ENCODE peak calls at places on chromosome 3, in seven cellular contexts. S, M, U, K, Y, O and L are unnamed samples.

GRCh38 chr3:30795176-30795575 is 99.3 kb downstream of the GADL1 start:
- DNase-seq in S (no peak), M (no peak), U (no peak), K (no peak), Y (no peak), O (peak; percentile 23), L (no peak)

GRCh38 chr3:171379281-171379680 is 80.9 kb downstream of the TNIK start:
- DNase-seq in S (no peak), M (no peak), U (peak; percentile 21), K (no peak), Y (no peak), O (no peak), L (no peak)

GRCh38 chr3:134320749-134321148 is 53.5 kb downstream of the AMOTL2 start:
- DNase-seq in S (no peak), M (no peak), U (no peak), K (no peak), Y (peak; percentile 36), O (no peak), L (peak; percentile 28)

GRCh38 chr3:172261053-172261452 is 187.2 kb downstream of the GHSR start:
- DNase-seq in S (no peak), M (no peak), U (no peak), K (no peak), Y (no peak), O (no peak), L (no peak)

GRCh38 chr3:47250309-47251060 is 32.1 kb downstream of the KIF9 start:
- DNase-seq in S (no peak), M (no peak), U (peak; percentile 45), K (no peak), Y (no peak), O (peak; percentile 6), L (no peak)

GRCh38 chr3:188659444-188660100 is 505.6 kb downstream of the LPP start:
- DNase-seq in S (no peak), M (no peak), U (no peak), K (no peak), Y (no peak), O (no peak), L (no peak)

GRCh38 chr3:104628185-104628789 is 738.4 kb upstream of the ALCAM start:
- DNase-seq in S (no peak), M (no peak), U (no peak), K (no peak), Y (no peak), O (peak; percentile 74), L (no peak)

GRCh38 chr3:129286081-129286480 is 7.4 kb downstream of the HMCES start:
- DNase-seq in S (no peak), M (no peak), U (no peak), K (no peak), Y (no peak), O (no peak), L (no peak)

GRCh38 chr3:124315215-124316033 is 323.5 kb upstream of the ROPN1 start:
- DNase-seq in S (no peak), M (no peak), U (no peak), K (no peak), Y (no peak), O (no peak), L (no peak)

GRCh38 chr3:127174715-127175140 is 18.2 kb upstream of the PRR23E start:
- DNase-seq in S (no peak), M (no peak), U (no peak), K (no peak), Y (no peak), O (no peak), L (no peak)

GRCh38 chr3:194174407-194174806 is 38.5 kb downstream of the HES1 start:
- DNase-seq in S (no peak), M (no peak), U (no peak), K (no peak), Y (no peak), O (no peak), L (no peak)

GRCh38 chr3:160707187-160707789 is 30.3 kb downstream of the ARL14 start:
- DNase-seq in S (no peak), M (no peak), U (peak; percentile 26), K (peak; percentile 52), Y (no peak), O (peak; percentile 52), L (no peak)

GRCh38 chr3:116238863-116239262 is 206.4 kb downstream of the LSAMP start:
- DNase-seq in S (no peak), M (no peak), U (no peak), K (no peak), Y (no peak), O (no peak), L (no peak)

GRCh38 chr3:150623945-150624344 is 20.8 kb downstream of the SELENOT start:
- DNase-seq in S (no peak), M (no peak), U (no peak), K (no peak), Y (no peak), O (no peak), L (no peak)

GRCh38 chr3:115164374-115165221 is 17.5 kb upstream of the ZBTB20 start:
- DNase-seq in S (no peak), M (no peak), U (no peak), K (no peak), Y (no peak), O (no peak), L (no peak)

GRCh38 chr3:36756272-36756671 is 8.1 kb downstream of the DCLK3 start:
- DNase-seq in S (no peak), M (no peak), U (no peak), K (peak; percentile 7), Y (no peak), O (no peak), L (no peak)

GRCh38 chr3:38602576-38603250 is 46.8 kb downstream of the SCN5A start:
- DNase-seq in S (no peak), M (no peak), U (no peak), K (no peak), Y (no peak), O (no peak), L (peak; percentile 58)

GRCh38 chr3:96961576-96961975 is 147.2 kb downstream of the EPHA6 start:
- DNase-seq in S (no peak), M (no peak), U (no peak), K (no peak), Y (no peak), O (no peak), L (no peak)

GRCh38 chr3:10470666-10471336 is 34.6 kb downstream of the ATP2B2 start:
- DNase-seq in S (peak; percentile 56), M (no peak), U (no peak), K (no peak), Y (no peak), O (no peak), L (no peak)

GRCh38 chr3:55676643-55677042 is 189.5 kb upstream of the WNT5A start:
- DNase-seq in S (no peak), M (no peak), U (no peak), K (no peak), Y (no peak), O (no peak), L (no peak)

GRCh38 chr3:139533781-139534443 is 5.6 kb downstream of the RBP1 start:
- DNase-seq in S (peak; percentile 54), M (peak; percentile 49), U (peak; percentile 80), K (no peak), Y (no peak), O (peak; percentile 76), L (no peak)

GRCh38 chr3:105676621-105677300 is 192.1 kb downstream of the CBLB start:
- DNase-seq in S (no peak), M (no peak), U (no peak), K (no peak), Y (no peak), O (no peak), L (no peak)

GRCh38 chr3:10335190-10335738 is 14.4 kb upstream of the SEC13 start:
- DNase-seq in S (no peak), M (no peak), U (no peak), K (no peak), Y (no peak), O (no peak), L (no peak)

GRCh38 chr3:60841355-60841754 is 409.9 kb downstream of the FHIT start:
- DNase-seq in S (no peak), M (no peak), U (no peak), K (no peak), Y (no peak), O (no peak), L (no peak)

GRCh38 chr3:81723732-81724313 is 37.6 kb downstream of the GBE1 start:
- DNase-seq in S (no peak), M (no peak), U (no peak), K (no peak), Y (no peak), O (no peak), L (no peak)

GRCh38 chr3:58038675-58039302 is 30.6 kb downstream of the FLNB start:
- DNase-seq in S (no peak), M (no peak), U (peak; percentile 63), K (no peak), Y (no peak), O (no peak), L (peak; percentile 42)

GRCh38 chr3:55527381-55527780 is 40.3 kb upstream of the WNT5A start:
- DNase-seq in S (no peak), M (no peak), U (no peak), K (no peak), Y (no peak), O (no peak), L (no peak)

GRCh38 chr3:8456118-8456811 is 45.4 kb upstream of the LMCD1 start:
- DNase-seq in S (no peak), M (peak; percentile 45), U (no peak), K (no peak), Y (no peak), O (no peak), L (no peak)
- H3K4me1 ChIP-seq in S (no peaks in the 10 kb centered on the region), M (peaks cover 9% of the 10 kb centered on the region), U (no peaks in the 10 kb centered on the region), K (no peaks in the 10 kb centered on the region), Y (no peaks in the 10 kb centered on the region), O (peaks cover 3% of the 10 kb centered on the region), L (no peaks in the 10 kb centered on the region)

DNA sequence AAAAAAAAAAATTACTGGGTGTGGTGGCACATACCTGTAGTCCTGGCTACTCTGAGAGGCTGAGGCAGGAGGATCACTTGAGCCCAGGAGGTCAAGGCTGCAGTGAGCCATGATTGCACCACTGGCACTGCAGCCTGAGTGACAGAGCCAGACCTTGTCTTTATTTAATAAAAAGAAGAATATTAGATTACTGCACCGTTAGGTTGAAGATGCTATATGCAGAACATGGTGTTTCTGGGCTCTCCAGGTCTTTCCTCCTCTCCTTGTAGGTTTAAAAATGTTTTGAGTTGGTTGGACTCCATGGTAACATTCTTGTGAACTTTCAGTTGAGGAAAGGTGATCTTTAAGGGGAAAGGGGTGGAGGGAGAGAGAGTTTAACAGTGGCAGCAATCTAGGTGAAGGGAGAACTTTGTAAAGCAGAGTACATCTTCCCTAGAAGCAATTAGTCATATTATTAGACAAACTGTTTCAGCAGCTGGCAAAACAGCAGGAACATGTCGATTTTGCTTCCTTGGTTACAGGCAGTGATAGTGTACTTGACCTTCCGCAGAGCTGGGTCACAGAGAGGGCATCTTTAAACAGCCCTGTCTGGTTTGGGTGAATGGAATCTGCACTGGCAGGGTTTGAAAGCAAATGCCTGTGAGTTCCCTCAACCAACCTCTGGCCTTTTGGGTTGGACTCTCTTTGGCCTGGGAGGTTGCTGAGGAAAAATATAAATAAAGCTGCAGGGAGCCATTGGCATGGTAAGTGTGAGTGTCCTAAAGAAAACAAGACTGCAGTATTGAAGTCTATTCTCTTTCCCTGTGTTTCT is 42.8 kb downstream of the NR2C2 start:
- DNase-seq in S (no peak), M (no peak), U (no peak), K (no peak), Y (no peak), O (no peak), L (no peak)
- H3K4me1 ChIP-seq in S (peaks cover 52% of the 10 kb centered on the region), M (no peaks in the 10 kb centered on the region), U (peaks cover 13% of the 10 kb centered on the region), K (no peaks in the 10 kb centered on the region), Y (no peaks in the 10 kb centered on the region), O (peaks cover 14% of the 10 kb centered on the region), L (peaks cover 15% of the 10 kb centered on the region)

GRCh38 chr3:195187609-195188529 is 83.1 kb downstream of the XXYLT1 start:
- DNase-seq in S (no peak), M (no peak), U (no peak), K (no peak), Y (no peak), O (peak; percentile 54), L (peak; percentile 41)
- H3K4me1 ChIP-seq in S (peaks cover 29% of the 10 kb centered on the region), M (peaks cover 19% of the 10 kb centered on the region), U (peaks cover 3% of the 10 kb centered on the region), K (no peaks in the 10 kb centered on the region), Y (peaks cover 5% of the 10 kb centered on the region), O (peaks cover 66% of the 10 kb centered on the region), L (peaks cover 59% of the 10 kb centered on the region)

GRCh38 chr3:12177131-12177530 is 18.4 kb upstream of the TIMP4 start:
- DNase-seq in S (no peak), M (no peak), U (no peak), K (no peak), Y (no peak), O (no peak), L (no peak)
- H3K4me1 ChIP-seq in S (peaks cover 53% of the 10 kb centered on the region), M (peaks cover 7% of the 10 kb centered on the region), U (peaks cover 20% of the 10 kb centered on the region), K (peaks cover 34% of the 10 kb centered on the region), Y (no peaks in the 10 kb centered on the region), O (peaks cover 9% of the 10 kb centered on the region), L (no peaks in the 10 kb centered on the region)